ENCODE peak calls at places on chromosome 18, in five cellular contexts. W is GM13976, P is mucosa of descending colon, B is transverse colon, H is epithelial cell of esophagus. K is an unnamed sample.

GRCh38 chr18:77250926-77251729 is 1.5 kb downstream of the GALR1 start:
- DNase-seq in W (no peak), P (no peak), B (no peak), H (peak), K (no peak)

GRCh38 chr18:36012891-36013290 is 40.4 kb downstream of the RMP24 start:
- DNase-seq in W (no peak), P (no peak), B (no peak), H (no peak), K (no peak)

GRCh38 chr18:22309191-22309590 is 108.5 kb downstream of the CTAGE1 start:
- DNase-seq in W (no peak), P (no peak), B (no peak), H (peak), K (no peak)

GRCh38 chr18:3097082-3097481 is 84.1 kb upstream of the LPIN2 start:
- DNase-seq in W (no peak), P (no peak), B (no peak), H (no peak), K (no peak)

GRCh38 chr18:41170346-41170745 is 784.7 kb upstream of the PIK3C3 start:
- DNase-seq in W (no peak), P (no peak), B (no peak), H (peak), K (no peak)

GRCh38 chr18:53745228-53745967 is 479.1 kb downstream of the MBD2 start:
- DNase-seq in W (no peak), P (no peak), B (no peak), H (peak), K (no peak)

GRCh38 chr18:21704603-21705364 is at the start of gene ABHD3:
- DNase-seq in W (peak), P (peak), B (peak), H (peak), K (peak)

GRCh38 chr18:49651033-49651432 is 89.2 kb downstream of the LIPG start:
- DNase-seq in W (no peak), P (no peak), B (no peak), H (no peak), K (no peak)

GRCh38 chr18:45741056-45741455 is 17.1 kb downstream of the SLC14A1 start:
- DNase-seq in W (no peak), P (no peak), B (no peak), H (no peak), K (no peak)

GRCh38 chr18:2444201-2444875 is 127.0 kb downstream of the METTL4 start:
- DNase-seq in W (no peak), P (no peak), B (no peak), H (no peak), K (no peak)

GRCh38 chr18:6561029-6561861 is 146.5 kb upstream of the L3MBTL4 start:
- DNase-seq in W (no peak), P (no peak), B (peak), H (no peak), K (no peak)

GRCh38 chr18:33951031-33951430 is 273.7 kb downstream of the NOL4 start:
- DNase-seq in W (no peak), P (no peak), B (no peak), H (no peak), K (no peak)

GRCh38 chr18:44725300-44726096 is 44.8 kb downstream of the SETBP1 start:
- DNase-seq in W (no peak), P (peak), B (peak), H (peak), K (no peak)

GRCh38 chr18:37219257-37219656 is 346.3 kb downstream of the CELF4 start:
- DNase-seq in W (no peak), P (no peak), B (no peak), H (no peak), K (no peak)

GRCh38 chr18:80035997-80036396 is 1.8 kb downstream of the RBFA start:
- DNase-seq in W (no peak), P (no peak), B (no peak), H (no peak), K (no peak)
- TF ChIP-seq CTCF in W (no peak), P (no peak), B (no peak), H (no peak), K (no peak)

GRCh38 chr18:73514449-73514848 is 633.2 kb downstream of the FBXO15 start:
- DNase-seq in W (no peak), P (no peak), B (no peak), H (no peak), K (no peak)

GRCh38 chr18:73520229-73520628 is 627.4 kb downstream of the FBXO15 start:
- DNase-seq in W (no peak), P (no peak), B (no peak), H (peak), K (no peak)
- TF ChIP-seq CTCF in W (peak), P (no peak), B (no peak), H (peak), K (no peak)

GRCh38 chr18:26046419-26047077 is 43.9 kb downstream of the SS18 start:
- DNase-seq in W (no peak), P (no peak), B (no peak), H (no peak), K (no peak)

GRCh38 chr18:26056291-26056690 is 34.1 kb downstream of the SS18 start:
- DNase-seq in W (no peak), P (no peak), B (no peak), H (peak), K (no peak)

GRCh38 chr18:26052497-26052896 is 37.9 kb downstream of the SS18 start:
- DNase-seq in W (no peak), P (no peak), B (no peak), H (peak), K (no peak)

GRCh38 chr18:26057208-26057821 is 33.1 kb downstream of the SS18 start:
- DNase-seq in W (no peak), P (no peak), B (no peak), H (no peak), K (no peak)

GRCh38 chr18:26051845-26052244 is 38.6 kb downstream of the SS18 start:
- DNase-seq in W (no peak), P (no peak), B (no peak), H (no peak), K (no peak)
- TF ChIP-seq CTCF in W (no peak), P (no peak), B (no peak), H (no peak), K (no peak)

GRCh38 chr18:13139885-13140450 is 78.6 kb upstream of the LDLRAD4 start:
- DNase-seq in W (no peak), P (no peak), B (no peak), H (no peak), K (no peak)
- TF ChIP-seq CTCF in W (no peak), P (no peak), B (no peak), H (no peak), K (no peak)

K was measured in GM13977.